ENCODE peak calls at places on chromosomes 3 and 15, in six cellular contexts. L, G, W, I, T and B are unnamed samples.

GRCh38 chr15:69602921-69603320 is 150.3 kb downstream of the RPLP1 start:
- DNase-seq in G (no peak), I (no peak), L (no peak), W (no peak), T (no peak), B (no peak)

GRCh38 chr3:98778383-98778782 is 15.2 kb downstream of the ST3GAL6 start:
- DNase-seq in G (no peak), T (no peak), I (no peak), W (no peak), L (no peak), B (no peak)

GRCh38 chr15:23447107-23447500 is at the start of gene GOLGA6L2:
- DNase-seq in L (peak; percentile 81), T (no peak), G (no peak), I (no peak), W (no peak), B (no peak)

GRCh38 chr15:28107111-28107893 is 8.2 kb upstream of the OCA2 start:
- DNase-seq in I (no peak), L (no peak), W (no peak), T (peak; percentile 72), G (no peak), B (no peak)

GRCh38 chr3:178304758-178305157 is 231.5 kb upstream of the KCNMB2 start:
- DNase-seq in W (no peak), I (no peak), L (no peak), G (no peak), T (no peak), B (no peak)

GRCh38 chr15:69828181-69828828 is 269.4 kb downstream of the TLE3 start:
- DNase-seq in I (no peak), W (no peak), G (no peak), L (no peak), T (no peak), B (no peak)

GRCh38 chr15:68885070-68885469 is 45.3 kb upstream of the SPESP1 start:
- DNase-seq in W (no peak), G (no peak), I (no peak), L (no peak), T (no peak), B (no peak)

GRCh38 chr15:25905140-25905539 is 42.0 kb upstream of the ATP10A start:
- DNase-seq in G (no peak), I (no peak), W (no peak), T (no peak), L (peak; percentile 28), B (peak; percentile 13)

GRCh38 chr3:32816439-32817194 is 1.2 kb upstream of the TRIM71 start:
- DNase-seq in G (no peak), L (peak; percentile 24), I (peak; percentile 76), W (no peak), T (peak; percentile 74), B (no peak)

GRCh38 chr15:50109086-50109987 is 9.7 kb downstream of the ATP8B4 start:
- DNase-seq in L (peak; percentile 20), G (no peak), W (no peak), T (no peak), I (no peak), B (no peak)

GRCh38 chr3:69145688-69146087 is 23.3 kb upstream of the LMOD3 start:
- DNase-seq in W (no peak), I (no peak), L (no peak), T (no peak), G (no peak), B (no peak)

GRCh38 chr3:32593903-32594525 is 23.4 kb upstream of the DYNC1LI1 start:
- DNase-seq in I (no peak), L (no peak), W (no peak), T (no peak), G (no peak), B (no peak)

GRCh38 chr3:39426321-39426720 is 19.8 kb downstream of the RPSA start:
- DNase-seq in L (no peak), W (no peak), G (no peak), I (no peak), T (no peak), B (no peak)

GRCh38 chr15:44861439-44861910 is 95.0 kb upstream of the TERB2 start:
- DNase-seq in I (no peak), T (no peak), G (no peak), L (no peak), W (no peak), B (no peak)

GRCh38 chr15:75195122-75195765 is 6.4 kb upstream of the C15orf39 start:
- DNase-seq in G (peak; percentile 69), L (no peak), I (peak; percentile 91), W (no peak), T (no peak), B (peak; percentile 44)

GRCh38 chr3:65265942-65266341 is 578.1 kb upstream of the ADAMTS9 start:
- DNase-seq in I (no peak), G (no peak), L (no peak), T (no peak), W (no peak), B (no peak)

GRCh38 chr3:71718069-71718468 is 7.1 kb downstream of the EIF4E3 start:
- DNase-seq in G (no peak), I (no peak), W (no peak), L (no peak), T (no peak), B (no peak)

GRCh38 chr15:45583731-45584639 is 3.2 kb upstream of the BLOC1S6 start:
- DNase-seq in I (no peak), L (no peak), T (no peak), W (no peak), G (no peak), B (no peak)

GRCh38 chr3:117084739-117085270 is 375.2 kb downstream of the TUSC7 start:
- DNase-seq in I (peak; percentile 21), W (no peak), G (no peak), T (no peak), L (no peak), B (no peak)

GRCh38 chr3:85533586-85533985 is 574.8 kb downstream of the CADM2 start:
- DNase-seq in W (no peak), G (no peak), I (no peak), L (no peak), T (no peak), B (no peak)

GRCh38 chr3:188152660-188153497 is 1.1 kb upstream of the LPP start:
- DNase-seq in W (peak; percentile 43), T (peak; percentile 87), G (peak; percentile 62), I (peak; percentile 13), L (peak; percentile 63), B (peak; percentile 59)

GRCh38 chr15:40325188-40325587 is 1.7 kb downstream of the INAFM2 start:
- DNase-seq in G (no peak), L (no peak), W (no peak), I (no peak), T (no peak), B (no peak)

GRCh38 chr15:40323953-40324937 is 753 bp downstream of the INAFM2 start:
- DNase-seq in I (peak; percentile 78), G (no peak), W (no peak), T (no peak), L (no peak), B (no peak)

GRCh38 chr15:40327338-40327917 is 3.9 kb downstream of the INAFM2 start:
- DNase-seq in I (no peak), L (no peak), G (no peak), T (no peak), W (no peak), B (no peak)

GRCh38 chr15:40323239-40323952 is at the start of gene INAFM2:
- DNase-seq in L (peak; percentile 77), T (peak; percentile 89), I (peak; percentile 98), G (peak; percentile 85), W (peak; percentile 70), B (peak; percentile 90)

DNA sequence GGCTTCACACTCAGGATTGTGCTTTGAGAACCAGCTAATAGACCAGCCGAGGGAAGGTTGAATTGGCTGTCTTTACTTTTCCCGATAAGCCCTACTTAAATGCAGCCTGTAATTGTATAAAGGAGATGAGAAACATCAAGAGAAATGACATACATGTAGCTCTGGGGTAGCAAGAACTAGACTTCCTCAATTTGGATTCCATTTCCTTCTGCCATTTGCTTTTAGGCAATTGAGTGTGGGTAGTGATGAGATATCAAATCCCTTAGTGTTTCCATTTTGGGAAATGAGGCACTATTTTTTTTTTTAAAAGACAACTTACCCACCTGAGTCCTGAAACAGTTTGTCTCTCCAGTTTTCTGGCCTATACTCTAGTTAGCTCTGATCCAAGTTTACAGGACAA is 2.2 kb downstream of the INAFM2 start:
- DNase-seq in T (no peak), L (no peak), I (no peak), G (no peak), W (no peak), B (no peak)
- H3K4me3 ChIP-seq in T (no peak overlapping the region), L (no peak overlapping the region), I (peak overlapping the region; percentile 73), G (no peak overlapping the region), W (no peak overlapping the region), B (peak overlapping the region; percentile 91)

GRCh38 chr3:168089179-168089771 is 6.4 kb downstream of the GOLIM4 start:
- DNase-seq in L (no peak), I (no peak), T (no peak), G (no peak), W (no peak), B (no peak)

GRCh38 chr3:168085491-168086119 is 10.1 kb downstream of the GOLIM4 start:
- DNase-seq in I (no peak), L (no peak), G (no peak), T (no peak), W (no peak), B (no peak)

GRCh38 chr3:168088106-168088722 is 7.5 kb downstream of the GOLIM4 start:
- DNase-seq in T (no peak), I (no peak), G (no peak), L (peak; percentile 27), W (no peak), B (peak; percentile 38)

GRCh38 chr3:168086541-168087260 is 9.0 kb downstream of the GOLIM4 start:
- DNase-seq in G (no peak), T (no peak), I (no peak), L (no peak), W (no peak), B (no peak)

DNA sequence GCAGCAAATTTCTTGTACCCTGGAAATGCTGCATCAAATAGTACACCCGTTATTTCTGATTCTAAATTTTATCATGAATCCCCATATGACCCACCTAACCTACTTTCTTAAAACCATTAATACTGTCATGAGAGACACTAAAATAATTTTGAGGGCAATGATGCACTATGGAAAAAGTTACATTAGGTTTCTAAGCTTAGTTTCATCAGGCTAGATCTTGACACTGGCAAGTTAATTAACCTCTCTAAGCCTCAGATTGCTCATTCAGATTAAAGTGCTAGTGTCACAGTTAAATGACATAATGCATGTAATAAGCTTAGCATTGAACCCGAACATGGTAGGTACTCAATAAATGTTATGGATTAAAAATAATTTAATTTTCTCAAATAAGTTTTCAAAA is 8.2 kb downstream of the GOLIM4 start:
- DNase-seq in T (no peak), W (no peak), I (no peak), L (no peak), G (no peak), B (no peak)
- H3K27ac ChIP-seq in T (no peak overlapping the region), W (no peak overlapping the region), I (no peak overlapping the region), L (no peak overlapping the region), G (no peak overlapping the region), B (no peak overlapping the region)

GRCh38 chr3:51279448-51279847 is 105.6 kb upstream of the MANF start:
- DNase-seq in W (no peak), T (no peak), G (no peak), I (no peak), L (no peak), B (no peak)
- TF ChIP-seq EP300 in W (no peak), T (no peak), G (no peak), I (no peak), L (no peak), B (no peak)

DNA sequence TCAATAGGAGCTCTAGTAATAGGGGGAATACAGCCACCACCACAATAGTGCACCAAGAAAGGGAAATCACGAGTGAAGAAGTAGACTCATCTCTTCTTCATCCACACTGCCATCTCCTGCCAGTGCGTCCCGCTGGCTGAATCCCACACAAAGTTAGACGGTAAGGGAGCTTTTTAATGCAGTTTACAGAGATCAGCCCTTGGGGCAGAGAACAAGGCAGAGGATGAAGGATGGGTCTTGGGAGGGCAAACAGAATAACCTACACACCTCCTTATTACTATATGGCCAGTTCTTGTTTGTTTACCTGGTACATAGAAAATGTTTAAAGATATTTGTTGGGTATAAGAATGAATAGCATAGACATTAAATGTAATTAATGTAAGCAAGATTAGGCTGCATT is 11.0 kb upstream of the DPH6 start:
- DNase-seq in T (no peak), I (no peak), L (no peak), W (no peak), G (no peak), B (no peak)
- H3K4me3 ChIP-seq in T (no peak overlapping the region), I (no peak overlapping the region), L (no peak overlapping the region), W (no peak overlapping the region), G (no peak overlapping the region), B (no peak overlapping the region)